ENCODE peak calls at places on chromosomes 6 and 20, in ten cellular contexts. V, R, O, X, D, Y, W, A, N and S are unnamed samples.

GRCh38 chr6:84253380-84253779 is 25.9 kb upstream of the CEP162 start:
- DNase-seq in V (no peak), R (no peak), Y (no peak), W (no peak), X (no peak), D (no peak), A (no peak), O (no peak), N (no peak), S (no peak)

GRCh38 chr6:48511382-48511781 is 400.4 kb upstream of the PTCHD4 start:
- DNase-seq in Y (no peak), D (no peak), W (no peak), A (no peak), X (no peak), O (no peak), N (no peak), R (no peak), V (no peak), S (no peak)

GRCh38 chr20:49496526-49497216 is 14.2 kb upstream of the KCNB1 start:
- DNase-seq in A (no peak), D (no peak), W (no peak), V (no peak), Y (no peak), X (no peak), N (no peak), R (no peak), O (no peak), S (no peak)

GRCh38 chr6:85756982-85757381 is 114.3 kb upstream of the SYNCRIP start:
- DNase-seq in O (peak; percentile 6), X (no peak), R (peak; percentile 29), N (no peak), W (no peak), Y (no peak), V (no peak), D (no peak), A (peak; percentile 17), S (peak; percentile 24)

GRCh38 chr6:16901777-16902176 is 140.5 kb upstream of the ATXN1 start:
- DNase-seq in X (no peak), V (no peak), N (no peak), W (no peak), D (peak; percentile 44), O (peak; percentile 84), R (peak; percentile 79), Y (peak; percentile 51), A (peak; percentile 68), S (no peak)

GRCh38 chr20:36421641-36422040 is 115.5 kb downstream of the DLGAP4 start:
- DNase-seq in O (no peak), V (no peak), N (no peak), A (no peak), D (no peak), R (no peak), Y (no peak), X (no peak), W (no peak), S (no peak)

GRCh38 chr20:34445177-34446065 is 70.8 kb upstream of the DYNLRB1 start:
- DNase-seq in W (no peak), N (no peak), V (no peak), R (no peak), Y (no peak), A (no peak), O (no peak), X (no peak), D (no peak), S (no peak)

GRCh38 chr6:51462896-51463679 is 624.3 kb downstream of the PKHD1 start:
- DNase-seq in N (no peak), V (no peak), X (no peak), A (no peak), W (no peak), D (no peak), R (no peak), Y (no peak), O (no peak), S (no peak)

GRCh38 chr6:2229039-2229438 is 16.4 kb downstream of the GMDS start:
- DNase-seq in Y (no peak), O (no peak), A (no peak), V (no peak), X (no peak), N (no peak), D (no peak), W (no peak), R (no peak), S (no peak)

GRCh38 chr6:134706153-134706552 is 243.7 kb downstream of the ALDH8A1 start:
- DNase-seq in V (no peak), X (no peak), R (no peak), W (no peak), Y (no peak), N (no peak), O (no peak), D (no peak), A (no peak), S (no peak)

GRCh38 chr6:160996316-160996715 is 4.7 kb downstream of the MAP3K4 start:
- DNase-seq in N (no peak), Y (no peak), X (no peak), D (no peak), R (no peak), O (no peak), V (no peak), A (peak; percentile 42), W (no peak), S (no peak)

DNA sequence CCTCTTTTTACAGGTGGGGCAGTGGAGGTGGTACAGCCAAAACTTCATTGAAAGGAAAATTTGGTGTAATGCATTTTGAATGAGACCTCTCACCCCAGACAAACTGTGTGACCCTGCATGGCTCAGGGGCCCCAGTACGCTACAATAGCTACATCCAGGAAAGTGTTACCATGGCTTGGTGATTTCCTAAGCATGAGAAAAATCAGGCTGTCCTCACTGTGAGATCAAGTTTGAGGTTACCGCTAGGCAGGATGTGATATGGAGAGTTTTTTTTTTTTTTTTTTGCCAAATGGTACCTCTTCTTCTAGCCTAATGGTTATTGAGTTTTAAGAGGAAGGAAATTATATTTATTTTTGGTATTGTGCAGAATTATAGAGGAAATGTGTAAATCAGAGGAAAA is 305.3 kb downstream of the CD83 start:
- DNase-seq in V (no peak), A (no peak), O (no peak), N (no peak), D (no peak), Y (no peak), W (no peak), R (no peak), X (no peak), S (no peak)
- TF ChIP-seq CTCF in V (no peak), A (no peak), O (no peak), N (no peak), D (no peak), Y (no peak), W (no peak), R (no peak), X (no peak), S (no peak)

DNA sequence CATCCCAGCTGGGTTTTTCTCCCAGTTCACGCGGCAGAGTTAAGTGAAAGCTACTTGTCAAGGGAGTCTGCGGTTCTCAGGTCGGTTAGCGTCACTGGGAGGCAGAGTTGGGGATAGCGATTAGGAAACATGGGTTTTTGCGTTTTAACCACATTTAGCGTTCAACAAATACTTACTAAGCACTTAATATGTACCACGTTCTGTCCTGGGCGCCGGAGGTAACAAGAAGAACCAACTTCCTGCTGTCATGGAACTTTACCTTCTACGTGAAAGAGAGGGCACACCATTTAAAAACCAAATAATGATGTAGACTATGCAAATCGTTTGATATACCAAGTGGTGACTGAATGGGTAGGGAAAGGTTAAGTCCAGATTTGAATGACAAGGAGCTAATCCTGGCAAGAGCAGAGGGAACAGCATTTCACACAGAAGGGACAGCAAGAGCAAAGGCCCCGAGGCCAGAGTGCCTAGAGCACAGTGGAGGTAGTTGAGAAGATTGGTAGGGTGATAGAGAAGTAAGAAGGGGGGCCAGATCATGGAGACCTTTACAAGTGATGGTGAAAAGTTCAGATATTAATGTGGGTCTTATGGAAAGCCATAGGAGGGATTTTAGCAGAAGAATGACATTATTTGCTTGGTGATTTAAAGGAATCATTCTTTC is 740 bp downstream of the RIOK1 start:
- DNase-seq in X (peak; percentile 60), D (no peak), W (no peak), A (no peak), N (no peak), R (no peak), Y (no peak), V (no peak), O (no peak), S (no peak)
- TF ChIP-seq CTCF in X (peak; percentile 54), D (no peak), W (no peak), A (no peak), N (no peak), R (peak; percentile 1), Y (no peak), V (no peak), O (no peak), S (peak; percentile 3)

DNA sequence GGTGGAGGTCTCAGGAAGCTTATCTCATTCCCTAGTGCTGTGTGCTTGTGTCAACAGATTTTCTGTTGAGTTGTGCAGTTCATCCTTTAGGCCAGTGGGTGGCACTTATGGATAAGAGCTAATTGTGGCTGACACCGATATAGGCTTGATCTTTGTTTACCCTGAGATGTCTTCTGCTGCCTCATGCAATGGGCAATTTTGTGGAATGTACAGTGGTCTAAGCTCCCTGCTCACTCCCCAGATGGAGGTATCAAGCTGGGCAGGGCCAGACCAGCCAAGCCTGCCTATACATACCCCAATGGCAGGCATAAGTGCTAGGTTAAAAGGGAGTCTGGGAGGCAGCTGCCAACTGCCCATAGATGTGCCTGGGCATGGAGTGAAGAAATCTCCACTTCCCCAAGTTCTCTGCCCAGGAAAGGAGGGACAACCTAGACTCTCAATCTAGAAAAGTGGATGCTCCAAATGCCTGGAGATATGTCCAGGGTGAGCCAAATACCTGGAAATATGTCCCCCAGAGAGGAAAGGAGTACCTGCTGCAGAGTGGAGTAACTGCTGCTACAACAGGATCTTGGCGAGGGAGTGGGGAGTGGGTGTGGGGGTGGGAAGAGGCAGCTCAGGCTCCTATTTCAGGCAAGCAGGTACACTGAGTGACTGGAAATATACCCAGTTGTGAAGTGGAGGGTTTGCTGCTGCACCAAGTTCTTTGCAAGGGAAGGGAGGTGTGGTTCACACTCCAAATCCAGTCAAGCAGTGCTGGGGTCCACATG is 53.2 kb upstream of the ARG1 start:
- DNase-seq in X (peak; percentile 65), A (peak; percentile 38), R (peak; percentile 50), Y (no peak), W (peak; percentile 22), D (no peak), V (peak; percentile 72), O (peak; percentile 63), N (peak; percentile 25), S (peak; percentile 52)
- TF ChIP-seq CTCF in X (peak; percentile 77), A (peak; percentile 79), R (peak; percentile 76), Y (no peak), W (peak; percentile 71), D (peak; percentile 16), V (peak; percentile 61), O (peak; percentile 66), N (peak; percentile 50), S (peak; percentile 63)

DNA sequence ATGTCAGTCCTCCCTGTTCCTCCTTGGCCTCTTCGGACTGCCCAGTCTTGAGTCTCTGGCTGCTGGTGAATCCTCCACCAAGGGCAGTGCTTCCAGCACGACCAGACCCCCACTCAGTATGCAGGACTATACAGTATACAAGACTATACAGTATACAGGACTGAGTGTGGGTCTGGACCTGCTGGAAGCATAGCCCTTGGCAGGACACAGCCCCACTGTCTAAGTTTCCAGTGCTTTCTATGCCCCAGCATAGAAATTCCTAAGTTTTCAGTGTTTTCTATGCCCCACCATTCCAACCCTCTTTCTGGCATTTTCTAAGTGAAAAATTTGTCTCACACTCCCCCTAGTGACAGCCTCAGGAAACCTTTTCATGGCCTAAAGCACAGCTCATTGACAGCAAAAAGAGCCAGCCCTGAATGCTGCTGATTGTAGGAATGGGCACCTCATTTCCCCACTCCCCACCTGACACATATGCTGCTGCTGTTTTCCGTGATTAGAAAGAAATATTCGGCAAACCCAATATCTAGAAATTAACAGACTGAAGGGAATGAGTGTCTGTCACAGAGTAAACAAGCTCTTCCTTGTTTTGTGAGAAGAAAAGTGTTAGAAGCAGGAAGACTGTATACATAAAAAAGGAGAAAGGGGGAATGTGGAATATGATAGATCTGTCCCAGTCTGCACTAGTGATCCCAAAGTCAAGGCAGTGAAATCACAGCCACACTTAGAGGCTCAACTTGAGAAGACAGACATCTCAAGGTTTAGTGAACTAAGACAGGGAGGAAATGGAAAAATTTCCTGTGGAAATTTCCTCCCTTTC is 206.9 kb downstream of the IBTK start:
- DNase-seq in X (peak; percentile 30), W (no peak), V (no peak), Y (no peak), A (peak; percentile 48), N (peak; percentile 39), D (no peak), O (peak; percentile 59), R (peak; percentile 68), S (peak; percentile 47)
- TF ChIP-seq CTCF in X (peak; percentile 82), W (peak; percentile 10), V (peak; percentile 34), Y (no peak), A (peak; percentile 89), N (peak; percentile 71), D (peak; percentile 61), O (peak; percentile 73), R (peak; percentile 94), S (peak; percentile 72)